ENCODE peak calls at places on chromosomes 3 and 15, in eight cellular contexts. H, M, S, O, K, W, Y and F are unnamed samples.

GRCh38 chr3:108940166-108940565 is 13.5 kb downstream of the GUCA1C start:
- DNase-seq in H (no peak), M (no peak), S (no peak), O (no peak), K (no peak), W (no peak), Y (no peak), F (no peak)

GRCh38 chr15:35181538-35181937 is 96.4 kb upstream of the NANOGP8 start:
- DNase-seq in H (peak), M (no peak), S (peak), O (peak), K (no peak), W (no peak), Y (no peak), F (peak)

GRCh38 chr3:32405711-32406323 is 14.2 kb downstream of the CMTM7 start:
- DNase-seq in H (no peak), M (no peak), S (no peak), O (no peak), K (no peak), W (no peak), Y (no peak), F (no peak)

GRCh38 chr3:143067201-143067600 is 52.4 kb upstream of the CHST2 start:
- DNase-seq in H (peak), M (no peak), S (no peak), O (peak), K (no peak), W (no peak), Y (no peak), F (no peak)

GRCh38 chr15:63491979-63492378 is 12.4 kb upstream of the USP3 start:
- DNase-seq in H (peak), M (no peak), S (no peak), O (peak), K (no peak), W (no peak), Y (no peak), F (no peak)

GRCh38 chr15:33451385-33451784 is 140.6 kb downstream of the RYR3 start:
- DNase-seq in H (no peak), M (no peak), S (no peak), O (no peak), K (no peak), W (no peak), Y (no peak), F (no peak)

GRCh38 chr3:45583021-45583851 is 11.3 kb upstream of the LIMD1 start:
- DNase-seq in H (peak), M (peak), S (no peak), O (peak), K (no peak), W (peak), Y (peak), F (no peak)

GRCh38 chr3:49662021-49662420 is 12.1 kb upstream of the APEH start:
- DNase-seq in H (no peak), M (no peak), S (no peak), O (no peak), K (no peak), W (no peak), Y (no peak), F (no peak)

GRCh38 chr3:149621218-149622005 is 36.4 kb downstream of the WWTR1 start:
- DNase-seq in H (peak), M (no peak), S (peak), O (peak), K (no peak), W (no peak), Y (no peak), F (peak)

GRCh38 chr15:89198934-89199333 is 22.4 kb downstream of the RLBP1 start:
- DNase-seq in H (no peak), M (no peak), S (no peak), O (no peak), K (no peak), W (no peak), Y (no peak), F (no peak)

GRCh38 chr3:150172356-150172755 is 201.7 kb upstream of the PFN2 start:
- DNase-seq in H (no peak), M (no peak), S (no peak), O (no peak), K (no peak), W (no peak), Y (no peak), F (no peak)

GRCh38 chr15:49906976-49907375 is 212.1 kb downstream of the ATP8B4 start:
- DNase-seq in H (no peak), M (no peak), S (no peak), O (no peak), K (no peak), W (no peak), Y (no peak), F (no peak)

GRCh38 chr15:74136584-74137543 is 6.5 kb downstream of the ISLR2 start:
- DNase-seq in H (no peak), M (peak), S (no peak), O (peak), K (no peak), W (no peak), Y (no peak), F (no peak)

GRCh38 chr15:89197503-89197971 is 23.8 kb downstream of the RLBP1 start:
- DNase-seq in H (no peak), M (peak), S (peak), O (no peak), K (peak), W (peak), Y (peak), F (no peak)

GRCh38 chr3:151393146-151393831 is 8.7 kb upstream of the P2RY12 start:
- DNase-seq in H (no peak), M (no peak), S (no peak), O (no peak), K (no peak), W (no peak), Y (no peak), F (no peak)

GRCh38 chr3:151394611-151395010 is 10.1 kb upstream of the P2RY12 start:
- DNase-seq in H (no peak), M (no peak), S (no peak), O (no peak), K (no peak), W (no peak), Y (no peak), F (no peak)

GRCh38 chr3:151393961-151394360 is 9.4 kb upstream of the P2RY12 start:
- DNase-seq in H (no peak), M (no peak), S (no peak), O (no peak), K (no peak), W (no peak), Y (no peak), F (no peak)

GRCh38 chr3:151387443-151388241 is 3.1 kb upstream of the P2RY12 start:
- DNase-seq in H (no peak), M (no peak), S (no peak), O (no peak), K (no peak), W (no peak), Y (no peak), F (no peak)

DNA sequence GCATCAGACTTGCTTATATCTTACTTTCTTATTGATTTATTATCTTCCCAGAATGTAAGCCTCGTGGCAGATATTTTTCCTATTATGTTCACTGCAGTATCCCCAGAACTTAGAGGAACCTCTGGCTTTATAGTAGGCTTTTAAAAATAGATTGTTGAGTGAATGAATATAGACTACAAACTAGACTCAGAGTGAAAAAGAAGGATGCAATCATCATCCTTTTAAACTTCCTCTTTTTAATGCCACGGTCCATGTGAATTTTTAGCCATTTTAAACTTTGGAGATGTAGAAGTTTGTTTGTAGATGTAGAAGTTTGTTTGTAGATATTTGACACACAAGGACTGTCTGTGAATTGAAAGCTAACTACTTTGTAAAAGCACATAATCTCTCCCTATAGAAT is 7.2 kb upstream of the P2RY12 start:
- DNase-seq in H (no peak), M (no peak), S (no peak), O (no peak), K (no peak), W (no peak), Y (no peak), F (no peak)
- H3K4me3 ChIP-seq in H (no peak), M (no peak), S (no peak), O (no peak), K (no peak), W (no peak), Y (no peak), F (no peak)

GRCh38 chr15:62068071-62068786 is 1.5 kb downstream of the C2CD4A start:
- DNase-seq in H (peak), M (peak), S (peak), O (peak), K (peak), W (peak), Y (peak), F (peak)
- TF ChIP-seq CTCF in H (no peak), M (peak), S (no peak), O (no peak), K (peak), W (no peak), Y (peak), F (no peak)

DNA sequence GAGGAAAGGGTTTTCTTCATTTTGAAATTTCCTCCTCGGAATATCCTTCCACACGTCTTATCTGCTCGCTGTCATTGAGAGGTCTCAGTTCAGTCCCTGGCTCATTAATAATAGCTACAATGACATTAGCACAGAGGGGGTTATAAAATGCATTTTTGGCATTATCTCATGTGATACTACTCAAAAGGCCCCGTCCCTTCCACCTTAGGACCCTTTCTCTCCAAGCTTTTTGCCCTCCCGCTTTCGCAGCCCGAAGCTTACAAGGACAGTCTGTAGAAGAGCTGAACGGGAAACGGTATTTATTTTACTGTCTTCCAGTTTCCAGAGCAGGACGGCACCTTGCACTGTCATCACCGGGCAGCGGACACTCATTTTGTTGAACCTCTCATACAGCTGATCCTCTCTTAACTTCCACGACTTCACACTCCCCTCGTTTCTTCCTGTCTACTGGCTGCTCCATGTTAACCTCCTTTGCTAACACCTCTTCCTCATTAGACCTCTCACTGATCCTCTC is 5.6 kb upstream of the PLEKHO2 start:
- DNase-seq in H (no peak), M (no peak), S (no peak), O (no peak), K (no peak), W (no peak), Y (no peak), F (no peak)
- H3K4me3 ChIP-seq in H (peak), M (peak), S (no peak), O (no peak), K (peak), W (no peak), Y (no peak), F (no peak)

GRCh38 chr3:13492048-13492447 is 11.9 kb downstream of the HDAC11 start:
- DNase-seq in H (no peak), M (no peak), S (no peak), O (no peak), K (peak), W (no peak), Y (no peak), F (no peak)
- TF ChIP-seq CTCF in H (no peak), M (no peak), S (no peak), O (no peak), K (no peak), W (no peak), Y (no peak), F (no peak)

DNA sequence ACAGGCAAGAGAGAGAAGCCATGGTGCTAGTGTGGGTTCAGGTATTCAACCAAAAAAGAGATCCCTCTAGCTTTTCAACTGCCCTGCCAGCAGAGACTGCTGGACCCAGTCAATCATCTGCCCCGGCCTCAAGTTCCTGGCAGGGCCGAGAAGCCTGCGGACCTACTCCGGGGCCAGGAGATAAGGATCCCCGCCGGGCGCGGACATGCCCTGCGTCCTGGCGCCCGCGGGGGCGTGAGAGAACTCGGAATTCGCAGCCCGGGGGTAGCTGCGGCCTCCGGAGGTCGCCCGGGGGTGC is 821 bp upstream of the MAGI1 start:
- DNase-seq in H (peak), M (peak), S (no peak), O (peak), K (peak), W (peak), Y (peak), F (no peak)
- H3K4me3 ChIP-seq in H (peak), M (peak), S (no peak), O (peak), K (peak), W (peak), Y (peak), F (peak)

GRCh38 chr3:140398387-140398786 is 279.5 kb upstream of the TRIM42 start:
- DNase-seq in H (no peak), M (no peak), S (no peak), O (no peak), K (no peak), W (no peak), Y (no peak), F (no peak)
- TF ChIP-seq CTCF in H (no peak), M (no peak), S (no peak), O (no peak), K (no peak), W (no peak), Y (no peak), F (no peak)

GRCh38 chr3:27349832-27350231 is 19.4 kb downstream of the NEK10 start:
- DNase-seq in H (no peak), M (no peak), S (no peak), O (no peak), K (no peak), W (no peak), Y (no peak), F (peak)
- H3K4me3 ChIP-seq in H (no peak), M (no peak), S (no peak), O (no peak), K (no peak), W (no peak), Y (no peak), F (no peak)